ENCODE peak calls at places on chromosomes 12 and 14, in seven cellular contexts. C is HepG2, U is Panc1, T is HCT116, P is H1, H is GM12878, G is K562. J is an unnamed sample.

GRCh38 chr14:96062010-96062409 is 22.8 kb downstream of the C14orf132 start:
- DNase-seq in C (no peak), U (no peak), T (no peak), P (no peak), H (no peak), G (no peak), J (no peak)

GRCh38 chr12:21774358-21775129 is at the start of gene KCNJ8:
- DNase-seq in C (no peak), U (no peak), T (no peak), P (peak), H (no peak), G (peak), J (peak)

GRCh38 chr12:12683725-12684124 is 12.3 kb downstream of the GPR19 start:
- DNase-seq in C (no peak), U (no peak), T (no peak), P (peak), H (no peak), G (no peak), J (no peak)

GRCh38 chr12:58741226-58741625 is 179.1 kb downstream of the LRIG3 start:
- DNase-seq in C (no peak), U (no peak), T (no peak), P (no peak), H (no peak), G (no peak), J (no peak)

GRCh38 chr14:28755930-28756895 is 10.4 kb upstream of the FOXG1 start:
- DNase-seq in C (no peak), U (no peak), T (no peak), P (no peak), H (no peak), G (no peak), J (no peak)

GRCh38 chr14:104016873-104017650 is 68.4 kb upstream of the ASPG start:
- DNase-seq in C (no peak), U (no peak), T (no peak), P (no peak), H (no peak), G (no peak), J (no peak)

GRCh38 chr12:16606201-16606849 is 363 bp upstream of the LMO3 start:
- DNase-seq in C (no peak), U (no peak), T (no peak), P (peak), H (no peak), G (no peak), J (peak)

GRCh38 chr14:44910826-44911225 is 50.9 kb downstream of the KLHL28 start:
- DNase-seq in C (no peak), U (no peak), T (no peak), P (no peak), H (no peak), G (no peak), J (no peak)

GRCh38 chr14:89207925-89208328 is 209.1 kb downstream of the FOXN3 start:
- DNase-seq in C (no peak), U (no peak), T (no peak), P (no peak), H (peak), G (peak), J (peak)

GRCh38 chr14:100592972-100593371 is 5.8 kb upstream of the BEGAIN start:
- DNase-seq in C (no peak), U (no peak), T (no peak), P (no peak), H (no peak), G (no peak), J (peak)

GRCh38 chr12:66107451-66107915 is 23.1 kb downstream of the LLPH start:
- DNase-seq in C (peak), U (peak), T (peak), P (peak), H (peak), G (peak), J (peak)

GRCh38 chr12:108573310-108573709 is 10.9 kb downstream of the ISCU start:
- DNase-seq in C (no peak), U (no peak), T (no peak), P (no peak), H (peak), G (no peak), J (no peak)

GRCh38 chr12:57340104-57340503 is 89.1 kb upstream of the STAC3 start:
- DNase-seq in C (no peak), U (no peak), T (no peak), P (no peak), H (no peak), G (peak), J (no peak)

GRCh38 chr12:32074432-32074831 is 32.2 kb upstream of the BICD1 start:
- DNase-seq in C (no peak), U (no peak), T (no peak), P (no peak), H (no peak), G (no peak), J (no peak)

GRCh38 chr12:98154850-98155249 is 360.5 kb upstream of the TMPO start:
- DNase-seq in C (peak), U (no peak), T (peak), P (no peak), H (no peak), G (no peak), J (peak)

GRCh38 chr12:85057370-85057963 is 21.3 kb downstream of the LRRIQ1 start:
- DNase-seq in C (peak), U (peak), T (peak), P (peak), H (no peak), G (peak), J (peak)

GRCh38 chr14:53539489-53540126 is 386.5 kb upstream of the DDHD1 start:
- DNase-seq in C (peak), U (peak), T (peak), P (peak), H (peak), G (peak), J (peak)

GRCh38 chr12:52831251-52831650 is 2.9 kb downstream of the KRT79 start:
- DNase-seq in C (no peak), U (no peak), T (no peak), P (no peak), H (no peak), G (no peak), J (no peak)

GRCh38 chr14:64937821-64938193 is 4.7 kb downstream of the GPX2 start:
- DNase-seq in C (peak), U (no peak), T (no peak), P (no peak), H (no peak), G (no peak), J (no peak)

GRCh38 chr14:65620195-65620594 is 207.7 kb downstream of the FUT8 start:
- DNase-seq in C (no peak), U (no peak), T (no peak), P (no peak), H (no peak), G (no peak), J (no peak)

GRCh38 chr12:12999276-12999958 is 648 bp downstream of the HEBP1 start:
- DNase-seq in C (peak), U (no peak), T (no peak), P (no peak), H (no peak), G (peak), J (no peak)

GRCh38 chr14:28242895-28243294 is 523.7 kb upstream of the FOXG1 start:
- DNase-seq in C (no peak), U (no peak), T (no peak), P (no peak), H (no peak), G (no peak), J (no peak)

GRCh38 chr12:49872781-49873181 is 29.9 kb upstream of the BCDIN3D start:
- DNase-seq in C (no peak), U (no peak), T (no peak), P (peak), H (no peak), G (no peak), J (no peak)

GRCh38 chr14:65239143-65239672 is 136.9 kb upstream of the MAX start:
- DNase-seq in C (peak), U (no peak), T (no peak), P (no peak), H (no peak), G (no peak), J (no peak)

GRCh38 chr12:9925746-9926393 is 6.3 kb downstream of the CLEC2A start:
- DNase-seq in C (peak), U (no peak), T (peak), P (no peak), H (no peak), G (peak), J (peak)

GRCh38 chr12:6335451-6336078 is 6.3 kb downstream of the TNFRSF1A start:
- DNase-seq in C (peak), U (no peak), T (no peak), P (peak), H (peak), G (peak), J (peak)

GRCh38 chr14:102182901-102183619 is 43.4 kb downstream of the WDR20 start:
- DNase-seq in C (no peak), U (no peak), T (no peak), P (no peak), H (no peak), G (no peak), J (no peak)

GRCh38 chr14:23112359-23113178 is 6.5 kb downstream of the CEBPE start:
- DNase-seq in C (no peak), U (no peak), T (no peak), P (no peak), H (no peak), G (peak), J (no peak)

GRCh38 chr12:42809226-42809625 is 219.7 kb upstream of the PRICKLE1 start:
- DNase-seq in C (no peak), U (no peak), T (no peak), P (no peak), H (no peak), G (no peak), J (no peak)

GRCh38 chr14:59699422-59699821 is 122.8 kb upstream of the CCDC175 start:
- DNase-seq in C (no peak), U (no peak), T (no peak), P (no peak), H (no peak), G (no peak), J (no peak)

GRCh38 chr14:59704054-59704453 is 127.4 kb upstream of the CCDC175 start:
- DNase-seq in C (no peak), U (no peak), T (no peak), P (no peak), H (no peak), G (no peak), J (no peak)

GRCh38 chr14:59695198-59695597 is 118.6 kb upstream of the CCDC175 start:
- DNase-seq in C (no peak), U (no peak), T (no peak), P (no peak), H (no peak), G (no peak), J (no peak)

GRCh38 chr14:59698793-59699192 is 122.2 kb upstream of the CCDC175 start:
- DNase-seq in C (no peak), U (no peak), T (no peak), P (no peak), H (no peak), G (no peak), J (no peak)
- TF ChIP-seq SIN3A in C (no peak), U (no peak), T (no peak), P (no peak), H (no peak), G (no peak), J (no peak)

DNA sequence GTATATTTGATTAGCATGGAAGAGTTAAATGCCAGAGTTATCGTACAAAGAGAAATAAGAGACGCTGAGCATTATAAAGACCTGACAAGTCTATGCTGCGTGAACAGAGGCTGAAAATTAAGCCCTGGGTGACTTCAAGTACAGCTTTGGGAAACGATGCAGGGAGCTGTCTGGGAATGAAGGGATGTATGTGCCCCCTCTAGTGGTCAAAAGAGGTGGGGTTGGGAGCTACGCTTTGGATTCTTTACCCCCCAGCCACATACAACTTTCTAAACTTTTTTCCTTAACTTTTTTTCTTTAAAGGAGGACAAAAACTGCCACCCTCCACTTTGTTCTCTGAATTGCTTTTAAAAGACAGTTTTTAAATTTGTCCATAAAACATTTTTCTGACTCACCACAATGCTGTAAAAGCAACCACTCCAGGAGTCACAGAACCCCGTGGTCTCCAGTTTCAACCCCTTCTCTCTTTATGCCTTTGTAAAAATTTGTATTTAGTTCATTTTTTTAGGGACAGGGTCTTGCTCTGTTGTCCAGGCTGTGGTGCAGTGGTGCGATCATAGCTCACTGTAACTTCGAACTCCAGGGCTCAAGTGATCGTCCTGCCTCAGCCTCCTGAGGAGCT is 59.4 kb downstream of the ZNF664 start:
- DNase-seq in C (peak), U (peak), T (peak), P (peak), H (no peak), G (peak), J (peak)
- TF ChIP-seq SIN3A in C (no peak), U (no peak), T (no peak), P (no peak), H (no peak), G (no peak), J (no peak)

GRCh38 chr12:119990382-119990874 is 1.4 kb downstream of the BICDL1 start:
- DNase-seq in C (no peak), U (no peak), T (no peak), P (no peak), H (no peak), G (no peak), J (no peak)
- TF ChIP-seq SIN3A in C (no peak), U (no peak), T (no peak), P (no peak), H (no peak), G (no peak), J (no peak)

GRCh38 chr12:71243375-71243774 is 85.6 kb upstream of the TSPAN8 start:
- DNase-seq in C (no peak), U (no peak), T (no peak), P (no peak), H (no peak), G (no peak), J (no peak)
- TF ChIP-seq SIN3A in C (no peak), U (no peak), T (no peak), P (no peak), H (no peak), G (no peak), J (no peak)

DNA sequence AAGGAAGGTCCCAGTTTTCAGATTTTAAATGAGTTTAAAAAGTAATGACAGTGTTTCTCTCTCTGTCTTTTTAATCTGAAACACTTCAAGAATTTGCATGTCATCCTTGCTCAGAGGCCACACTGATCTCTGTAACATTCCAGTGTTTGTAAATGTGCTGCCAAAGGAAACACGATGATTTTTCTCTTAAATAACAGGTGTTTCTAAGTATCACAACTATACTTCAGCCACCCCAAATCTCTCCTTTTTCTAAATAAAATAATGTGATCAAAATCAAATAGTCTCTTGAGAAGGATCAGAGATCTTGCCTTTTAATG is 3.3 kb upstream of the GALC start:
- DNase-seq in C (peak), U (no peak), T (no peak), P (no peak), H (no peak), G (no peak), J (no peak)
- TF ChIP-seq SIN3A in C (no peak), U (no peak), T (no peak), P (no peak), H (no peak), G (no peak), J (no peak)

DNA sequence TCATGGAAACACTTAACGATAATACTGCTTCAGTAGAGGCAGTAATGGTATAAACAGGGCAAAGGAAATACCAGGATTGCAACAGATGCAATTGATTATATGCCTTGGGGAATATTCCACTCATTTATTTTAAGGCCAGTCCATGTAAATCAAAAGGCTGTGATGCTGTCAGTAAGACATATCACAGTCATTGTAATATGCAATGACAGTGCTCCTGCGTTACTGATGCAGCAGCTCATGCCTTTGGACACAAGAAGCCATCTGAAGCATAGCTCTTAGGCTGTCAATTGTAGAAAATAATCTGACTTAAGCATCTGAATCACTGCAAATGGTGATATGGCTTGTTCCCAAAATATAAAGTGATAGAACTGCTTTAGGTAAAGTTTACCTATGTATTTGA is 674.8 kb downstream of the TMTC2 start:
- DNase-seq in C (no peak), U (no peak), T (no peak), P (no peak), H (no peak), G (no peak), J (no peak)
- TF ChIP-seq SIN3A in C (no peak), U (no peak), T (no peak), P (no peak), H (no peak), G (no peak), J (no peak)

DNA sequence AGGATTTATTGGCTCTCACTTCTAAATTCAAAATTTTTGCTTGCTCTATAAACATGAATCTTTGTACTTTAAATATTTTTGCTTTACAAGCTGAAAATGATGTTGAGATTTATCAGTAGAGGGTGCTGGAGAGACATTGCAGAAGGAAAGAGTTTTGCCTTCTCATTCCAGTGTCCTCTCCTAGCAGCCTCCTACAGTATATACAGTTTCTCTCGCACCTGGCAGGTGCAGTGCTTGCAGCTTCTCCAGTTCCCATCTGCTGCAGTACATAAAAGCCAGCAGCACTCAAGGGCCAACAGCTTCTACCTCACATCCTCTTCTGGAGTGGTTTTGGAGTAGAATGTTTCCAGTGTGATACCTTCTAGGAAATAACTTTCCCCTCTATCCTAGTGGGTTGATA is 601.8 kb upstream of the ATXN7L3B start:
- DNase-seq in C (no peak), U (no peak), T (peak), P (no peak), H (no peak), G (no peak), J (no peak)
- TF ChIP-seq SIN3A in C (no peak), U (no peak), T (no peak), P (no peak), H (no peak), G (no peak), J (no peak)

GRCh38 chr14:51488569-51489220 is 163.0 kb upstream of the FRMD6 start:
- DNase-seq in C (no peak), U (no peak), T (no peak), P (no peak), H (no peak), G (no peak), J (no peak)
- TF ChIP-seq SIN3A in C (no peak), U (no peak), T (no peak), P (no peak), H (no peak), G (no peak), J (no peak)

GRCh38 chr12:79360269-79360668 is 330.5 kb downstream of the PAWR start:
- DNase-seq in C (no peak), U (no peak), T (no peak), P (no peak), H (no peak), G (no peak), J (peak)
- TF ChIP-seq SIN3A in C (no peak), U (no peak), T (no peak), P (no peak), H (no peak), G (no peak), J (no peak)

DNA sequence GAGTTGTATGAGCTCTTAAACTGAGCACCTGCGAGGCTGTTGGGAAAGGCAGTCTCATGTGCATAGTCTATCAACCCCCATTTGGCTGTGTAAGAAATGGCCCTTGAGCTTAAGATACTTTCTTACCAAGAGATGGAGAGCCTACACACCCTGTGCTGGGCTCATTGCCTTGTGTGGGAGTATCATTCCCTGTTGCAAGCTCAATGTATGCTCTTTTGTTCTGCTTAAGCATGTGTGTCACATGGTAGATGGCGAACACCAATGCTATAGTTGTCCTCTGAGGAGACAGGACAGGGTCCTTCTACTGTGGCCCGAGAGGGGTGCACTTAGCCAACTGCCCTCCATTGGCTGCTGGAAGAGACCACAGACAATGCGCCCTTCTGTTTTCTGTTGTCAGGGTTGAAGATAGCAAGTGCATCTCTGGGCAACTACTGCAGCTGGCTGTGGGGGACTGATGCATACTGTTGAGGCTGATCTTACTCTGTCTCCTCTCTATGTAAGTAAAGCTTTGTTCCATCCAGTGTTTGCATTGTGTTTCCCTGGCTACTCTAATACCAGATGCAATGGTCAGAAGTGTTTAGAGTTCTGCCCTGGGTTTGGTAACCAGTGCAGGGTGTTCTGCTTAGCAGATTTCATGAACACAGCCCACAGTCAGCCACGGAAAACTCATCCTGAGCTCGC is 79.5 kb downstream of the PTPRB start:
- DNase-seq in C (peak), U (no peak), T (no peak), P (no peak), H (no peak), G (no peak), J (no peak)
- TF ChIP-seq SIN3A in C (no peak), U (no peak), T (no peak), P (no peak), H (no peak), G (no peak), J (no peak)

J was measured in SK-N-SH.